ENCODE peak calls at places on chromosomes 11 and 22, in five cellular contexts. A, G, O, T and F are unnamed samples.
A peak's percentile ranks its signal among the peaks of the same experiment; 100 is the strongest.

GRCh38 chr11:83115551-83115950 is 41.4 kb upstream of the PCF11 start:
- DNase-seq in A (peak; percentile 12), G (no peak), O (no peak), T (no peak), F (no peak)

GRCh38 chr11:3157381-3158130 is 7.6 kb downstream of the OSBPL5 start:
- DNase-seq in A (no peak), G (no peak), O (no peak), T (no peak), F (peak; percentile 30)

GRCh38 chr11:30545507-30545906 is 40.6 kb downstream of the MPPED2 start:
- DNase-seq in A (no peak), G (no peak), O (no peak), T (no peak), F (no peak)

GRCh38 chr11:21174781-21175180 is 505.4 kb downstream of the NELL1 start:
- DNase-seq in A (no peak), G (no peak), O (no peak), T (no peak), F (no peak)

GRCh38 chr11:6433998-6434650 is 6.7 kb downstream of the HPX start:
- DNase-seq in A (no peak), G (peak; percentile 4), O (no peak), T (no peak), F (no peak)

GRCh38 chr11:31397239-31397834 is 27.7 kb downstream of the DNAJC24 start:
- DNase-seq in A (peak; percentile 56), G (peak; percentile 78), O (no peak), T (no peak), F (peak; percentile 33)

GRCh38 chr11:22763166-22763565 is 66.4 kb downstream of the SVIP start:
- DNase-seq in A (peak; percentile 10), G (no peak), O (no peak), T (no peak), F (no peak)

GRCh38 chr11:128204898-128205297 is 382.5 kb downstream of the ETS1 start:
- DNase-seq in A (no peak), G (no peak), O (no peak), T (no peak), F (no peak)

GRCh38 chr11:46338636-46338987 is 8.7 kb upstream of the DGKZ start:
- DNase-seq in A (peak; percentile 77), G (no peak), O (no peak), T (no peak), F (no peak)

GRCh38 chr11:109644158-109644557 is 222.2 kb downstream of the C11orf87 start:
- DNase-seq in A (no peak), G (peak; percentile 94), O (peak; percentile 36), T (no peak), F (peak; percentile 36)

GRCh38 chr22:45262931-45263789 is 21.6 kb upstream of the UPK3A start:
- DNase-seq in A (no peak), G (no peak), O (no peak), T (peak; percentile 89), F (no peak)

GRCh38 chr11:64343740-64344133 is 3.7 kb downstream of the CCDC88B start:
- DNase-seq in A (no peak), G (peak; percentile 40), O (no peak), T (no peak), F (peak; percentile 20)

GRCh38 chr11:82854242-82854641 is 46.0 kb downstream of the PRCP start:
- DNase-seq in A (no peak), G (no peak), O (no peak), T (no peak), F (no peak)

GRCh38 chr11:115545811-115546210 is 41.6 kb upstream of the CADM1 start:
- DNase-seq in A (no peak), G (no peak), O (no peak), T (no peak), F (no peak)

GRCh38 chr11:115931684-115932083 is 427.5 kb upstream of the CADM1 start:
- DNase-seq in A (no peak), G (no peak), O (no peak), T (no peak), F (no peak)

GRCh38 chr11:97574976-97575665 is 1185.3 kb downstream of the JRKL start:
- DNase-seq in A (no peak), G (no peak), O (no peak), T (no peak), F (no peak)

GRCh38 chr11:117413616-117414015 is 86.0 kb downstream of the CEP164 start:
- DNase-seq in A (no peak), G (no peak), O (no peak), T (no peak), F (no peak)

GRCh38 chr11:73206751-73207280 is 11.3 kb upstream of the P2RY2 start:
- DNase-seq in A (no peak), G (no peak), O (no peak), T (no peak), F (peak; percentile 92)

GRCh38 chr11:61963282-61964057 is 4.0 kb downstream of the FTH1 start:
- DNase-seq in A (no peak), G (no peak), O (no peak), T (peak; percentile 85), F (no peak)

GRCh38 chr22:19738664-19739447 is 15.5 kb downstream of the GP1BB start:
- DNase-seq in A (no peak), G (no peak), O (no peak), T (no peak), F (no peak)

GRCh38 chr22:40436460-40437431 is 66.4 kb downstream of the SGSM3 start:
- DNase-seq in A (peak; percentile 79), G (peak; percentile 61), O (no peak), T (peak; percentile 71), F (peak; percentile 6)

GRCh38 chr11:35287491-35287890 is 131.9 kb downstream of the SLC1A2 start:
- DNase-seq in A (no peak), G (no peak), O (no peak), T (no peak), F (no peak)

GRCh38 chr11:71120346-71120963 is 131.9 kb downstream of the SHANK2 start:
- DNase-seq in A (peak; percentile 94), G (peak; percentile 81), O (peak; percentile 74), T (no peak), F (peak; percentile 81)

GRCh38 chr11:72225411-72225951 is 914 bp downstream of the INPPL1 start:
- DNase-seq in A (peak; percentile 27), G (peak; percentile 61), O (peak; percentile 22), T (no peak), F (no peak)

GRCh38 chr11:11545285-11546275 is 76.2 kb downstream of the GALNT18 start:
- DNase-seq in A (peak; percentile 24), G (no peak), O (no peak), T (no peak), F (no peak)

GRCh38 chr11:76215946-76216345 is 9.6 kb upstream of the WNT11 start:
- DNase-seq in A (no peak), G (peak; percentile 12), O (no peak), T (no peak), F (no peak)

GRCh38 chr11:120208012-120208441 is 2.8 kb upstream of the OAF start:
- DNase-seq in A (no peak), G (no peak), O (peak; percentile 74), T (no peak), F (no peak)